ENCODE peak calls at places on chromosomes 16 and 17, in four cellular contexts. One of them, this sample, is unnamed.

GRCh38 chr17:33968350-33969044 is 286.6 kb upstream of the CCL2 start:
- DNase-seq in lung: no peak
- DNase-seq in A549: peak
- DNase-seq in esophagus muscularis mucosa: no peak
- DNase-seq in this sample: no peak

GRCh38 chr17:43316522-43317142 is 82.2 kb upstream of the ARL4D start:
- DNase-seq in lung: no peak
- DNase-seq in A549: no peak
- DNase-seq in esophagus muscularis mucosa: no peak
- DNase-seq in this sample: no peak

GRCh38 chr17:1774390-1775176 is 12.7 kb downstream of the SERPINF1 start:
- DNase-seq in lung: no peak
- DNase-seq in A549: no peak
- DNase-seq in esophagus muscularis mucosa: no peak
- DNase-seq in this sample: no peak

GRCh38 chr17:57288753-57289121 is 32.4 kb downstream of the MSI2 start:
- DNase-seq in lung: no peak
- DNase-seq in A549: no peak
- DNase-seq in esophagus muscularis mucosa: no peak
- DNase-seq in this sample: no peak

GRCh38 chr17:35167666-35168065 is 20.0 kb downstream of the UNC45B start:
- DNase-seq in lung: no peak
- DNase-seq in A549: no peak
- DNase-seq in esophagus muscularis mucosa: no peak
- DNase-seq in this sample: no peak

GRCh38 chr17:82528484-82529265 is 9.1 kb downstream of the FOXK2 start:
- DNase-seq in lung: peak
- DNase-seq in A549: peak
- DNase-seq in esophagus muscularis mucosa: no peak
- DNase-seq in this sample: peak

GRCh38 chr16:70803354-70803753 is 2.4 kb upstream of the VAC14 start:
- DNase-seq in lung: no peak
- DNase-seq in A549: no peak
- DNase-seq in esophagus muscularis mucosa: no peak
- DNase-seq in this sample: no peak

GRCh38 chr16:9969580-9969979 is 212.6 kb downstream of the GRIN2A start:
- DNase-seq in lung: no peak
- DNase-seq in A549: no peak
- DNase-seq in esophagus muscularis mucosa: peak
- DNase-seq in this sample: no peak

GRCh38 chr17:19502517-19502916 is 31.1 kb upstream of the SLC47A1 start:
- DNase-seq in lung: no peak
- DNase-seq in A549: no peak
- DNase-seq in esophagus muscularis mucosa: no peak
- DNase-seq in this sample: no peak

GRCh38 chr17:6455321-6455705 is 11.1 kb downstream of the PIMREG start:
- DNase-seq in lung: no peak
- DNase-seq in A549: no peak
- DNase-seq in esophagus muscularis mucosa: no peak
- DNase-seq in this sample: no peak

GRCh38 chr16:69084301-69084700 is 21.2 kb upstream of the HAS3 start:
- DNase-seq in lung: no peak
- DNase-seq in A549: no peak
- DNase-seq in esophagus muscularis mucosa: no peak
- DNase-seq in this sample: no peak

GRCh38 chr16:49884033-49884707 is 28.3 kb upstream of the ZNF423 start:
- DNase-seq in lung: no peak
- DNase-seq in A549: no peak
- DNase-seq in esophagus muscularis mucosa: no peak
- DNase-seq in this sample: no peak

GRCh38 chr16:49890876-49891275 is 35.0 kb upstream of the ZNF423 start:
- DNase-seq in lung: no peak
- DNase-seq in A549: peak
- DNase-seq in esophagus muscularis mucosa: no peak
- DNase-seq in this sample: no peak

GRCh38 chr16:49883111-49883829 is 27.4 kb upstream of the ZNF423 start:
- DNase-seq in lung: no peak
- DNase-seq in A549: no peak
- DNase-seq in esophagus muscularis mucosa: no peak
- DNase-seq in this sample: no peak

GRCh38 chr16:49889725-49890397 is 33.9 kb upstream of the ZNF423 start:
- DNase-seq in lung: no peak
- DNase-seq in A549: no peak
- DNase-seq in esophagus muscularis mucosa: no peak
- DNase-seq in this sample: no peak

DNA sequence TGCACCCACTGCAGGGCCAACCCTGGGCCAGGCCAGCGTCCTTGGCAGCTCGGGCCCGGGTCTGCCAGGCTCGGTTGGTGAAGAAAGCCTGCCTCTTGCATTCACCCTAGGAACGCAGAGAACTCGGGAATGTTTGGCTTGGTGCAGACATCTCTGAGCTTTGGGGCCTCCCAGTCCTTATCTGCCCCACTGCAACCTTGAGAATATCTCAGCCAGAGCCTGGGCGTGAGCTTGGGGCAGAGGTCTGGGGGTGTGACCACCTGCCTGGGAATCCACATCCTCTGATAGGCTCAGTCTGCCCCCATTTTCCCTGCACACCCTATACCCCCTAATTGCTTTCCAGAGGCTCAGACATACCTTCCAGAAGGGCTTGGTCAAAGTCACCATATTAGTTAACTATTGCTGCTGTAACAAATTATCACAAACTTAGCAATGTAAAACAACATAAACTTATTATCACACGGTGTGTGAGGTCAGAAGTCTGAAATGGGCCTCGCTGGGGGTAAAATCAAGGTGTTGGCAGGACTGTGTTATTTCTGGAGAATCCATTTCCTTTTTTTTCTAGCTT is 30.7 kb upstream of the ZNF423 start:
- DNase-seq in lung: no peak
- DNase-seq in A549: no peak
- DNase-seq in esophagus muscularis mucosa: no peak
- DNase-seq in this sample: no peak
- H3K27ac ChIP-seq in lung: no peak
- H3K27ac ChIP-seq in A549: no peak
- H3K27ac ChIP-seq in esophagus muscularis mucosa: no peak
- H3K27ac ChIP-seq in this sample: no peak

GRCh38 chr17:45022288-45022648 is 29.2 kb downstream of the DCAKD start:
- DNase-seq in lung: no peak
- DNase-seq in A549: no peak
- DNase-seq in esophagus muscularis mucosa: no peak
- DNase-seq in this sample: no peak
- TF ChIP-seq CTCF in lung: no peak
- TF ChIP-seq CTCF in A549: peak
- TF ChIP-seq CTCF in esophagus muscularis mucosa: no peak
- TF ChIP-seq CTCF in this sample: peak

DNA sequence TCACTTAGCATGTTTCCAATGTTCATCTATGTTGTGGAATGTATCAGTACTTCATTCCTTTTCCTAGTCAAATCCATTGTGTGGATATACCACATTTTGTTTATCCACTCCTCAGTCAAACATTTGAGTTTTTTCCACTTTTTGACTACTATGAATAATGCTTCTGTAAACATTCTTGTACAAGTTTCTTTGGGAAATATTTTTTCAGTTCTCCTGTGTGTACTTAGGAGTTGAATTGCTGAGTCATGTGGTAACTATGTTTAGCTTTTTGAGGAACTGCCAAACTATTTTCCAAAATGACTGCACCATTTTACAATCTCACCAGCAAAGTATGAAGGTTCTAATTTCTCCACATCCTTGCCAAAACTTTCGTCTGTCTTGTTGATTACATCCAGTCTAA is 223.7 kb upstream of the AXIN2 start:
- DNase-seq in lung: no peak
- DNase-seq in A549: peak
- DNase-seq in esophagus muscularis mucosa: no peak
- DNase-seq in this sample: peak
- H3K4me3 ChIP-seq in lung: no peak
- H3K4me3 ChIP-seq in A549: no peak
- H3K4me3 ChIP-seq in esophagus muscularis mucosa: no peak
- H3K4me3 ChIP-seq in this sample: no peak

DNA sequence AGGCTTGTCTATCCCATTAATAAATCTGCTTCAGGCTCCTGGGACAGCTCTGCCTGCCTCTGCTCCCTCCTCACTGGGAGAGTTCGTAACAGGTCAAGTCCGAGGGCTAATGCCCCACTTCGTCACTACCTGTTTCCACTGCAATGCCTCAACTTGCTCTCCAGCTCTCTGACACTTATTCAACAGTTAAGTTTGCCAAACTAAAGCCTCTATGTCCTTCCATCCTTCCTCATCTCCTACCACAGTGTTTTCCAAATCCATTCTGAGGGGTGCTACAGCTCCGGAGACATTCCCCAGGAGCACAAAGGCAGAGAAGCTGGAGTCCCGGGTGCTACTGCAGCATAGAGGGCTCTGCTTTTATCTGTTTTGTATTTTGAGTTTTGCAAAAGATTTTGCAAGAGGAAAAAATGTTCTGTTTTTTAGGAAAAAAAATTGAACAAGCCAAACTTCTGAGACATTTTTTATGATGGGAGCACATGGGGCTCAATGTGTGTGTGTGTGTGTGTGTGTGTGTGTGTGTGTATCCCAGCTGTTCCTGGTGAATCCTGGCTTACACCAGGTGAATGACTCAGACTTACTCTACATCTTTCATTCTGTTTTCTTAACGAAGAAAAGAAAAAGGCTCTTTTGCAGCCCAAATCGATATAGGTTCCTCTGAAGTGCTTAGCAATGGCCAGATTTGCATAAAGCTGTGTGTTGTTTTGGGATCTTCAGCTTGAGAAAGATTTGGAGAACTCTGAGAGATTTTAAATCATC is 46.1 kb upstream of the MYOCD start:
- DNase-seq in lung: no peak
- DNase-seq in A549: peak
- DNase-seq in esophagus muscularis mucosa: no peak
- DNase-seq in this sample: no peak
- H3K27ac ChIP-seq in lung: no peak
- H3K27ac ChIP-seq in A549: peak
- H3K27ac ChIP-seq in esophagus muscularis mucosa: no peak
- H3K27ac ChIP-seq in this sample: no peak

This sample was measured in PC-9.